ENCODE peak calls at places on chromosomes 7 and 10, in seven cellular contexts. Z, P, V, J, G, I and Q are unnamed samples.

GRCh38 chr10:102418612-102419560 is at the start of gene PSD:
- DNase-seq in Z (no peak), P (peak; percentile 10), V (peak; percentile 94), J (no peak), G (no peak), I (no peak), Q (no peak)

GRCh38 chr7:5333121-5334050 is 50.6 kb downstream of the SLC29A4 start:
- DNase-seq in Z (no peak), P (no peak), V (peak; percentile 33), J (no peak), G (no peak), I (no peak), Q (no peak)

GRCh38 chr7:12570529-12571461 is at the start of gene SCIN:
- DNase-seq in Z (peak; percentile 34), P (no peak), V (peak; percentile 73), J (peak; percentile 66), G (peak; percentile 22), I (no peak), Q (peak; percentile 56)

GRCh38 chr7:45082831-45083331 is 5.9 kb downstream of the NACAD start:
- DNase-seq in Z (no peak), P (no peak), V (peak; percentile 24), J (peak; percentile 63), G (no peak), I (peak; percentile 71), Q (no peak)

GRCh38 chr10:6595499-6595898 is 15.4 kb upstream of the PRKCQ start:
- DNase-seq in Z (no peak), P (no peak), V (no peak), J (no peak), G (no peak), I (no peak), Q (no peak)

GRCh38 chr7:128431221-128431620 is 21.4 kb upstream of the IMPDH1 start:
- DNase-seq in Z (peak; percentile 86), P (no peak), V (no peak), J (no peak), G (peak; percentile 47), I (no peak), Q (peak; percentile 55)

GRCh38 chr7:28732037-28732869 is 225.9 kb downstream of the TRIL start:
- DNase-seq in Z (peak; percentile 16), P (no peak), V (no peak), J (no peak), G (peak; percentile 64), I (no peak), Q (no peak)

GRCh38 chr7:155669717-155670505 is 25.4 kb downstream of the RBM33 start:
- DNase-seq in Z (no peak), P (no peak), V (peak; percentile 39), J (no peak), G (no peak), I (no peak), Q (no peak)

GRCh38 chr7:70383947-70384475 is 747.9 kb upstream of the GALNT17 start:
- DNase-seq in Z (no peak), P (no peak), V (no peak), J (no peak), G (no peak), I (no peak), Q (no peak)

GRCh38 chr7:30430777-30431176 is 47.8 kb downstream of the NOD1 start:
- DNase-seq in Z (no peak), P (no peak), V (peak; percentile 8), J (peak; percentile 50), G (no peak), I (no peak), Q (no peak)

GRCh38 chr10:110209399-110209925 is 2.1 kb downstream of the MXI1 start:
- DNase-seq in Z (peak; percentile 68), P (peak; percentile 66), V (no peak), J (peak; percentile 89), G (peak; percentile 60), I (peak; percentile 89), Q (no peak)

GRCh38 chr10:78657622-78658165 is 411.1 kb upstream of the ZMIZ1 start:
- DNase-seq in Z (peak; percentile 65), P (peak; percentile 37), V (peak; percentile 60), J (peak; percentile 91), G (peak; percentile 84), I (peak; percentile 83), Q (peak; percentile 88)

GRCh38 chr10:4677296-4678021 is 148.5 kb upstream of the AKR1E2 start:
- DNase-seq in Z (peak; percentile 88), P (no peak), V (no peak), J (no peak), G (no peak), I (no peak), Q (no peak)

GRCh38 chr10:17428616-17429097 is 25.7 kb downstream of the ST8SIA6 start:
- DNase-seq in Z (no peak), P (no peak), V (no peak), J (no peak), G (no peak), I (no peak), Q (no peak)

GRCh38 chr7:85125679-85126078 is 61.2 kb downstream of the SEMA3D start:
- DNase-seq in Z (no peak), P (no peak), V (peak; percentile 54), J (no peak), G (no peak), I (no peak), Q (no peak)

GRCh38 chr7:22786290-22786932 is 36.2 kb downstream of the TOMM7 start:
- DNase-seq in Z (peak; percentile 27), P (no peak), V (no peak), J (no peak), G (no peak), I (no peak), Q (no peak)

GRCh38 chr10:71244638-71245419 is 32.5 kb downstream of the UNC5B start:
- DNase-seq in Z (no peak), P (peak; percentile 70), V (peak; percentile 81), J (peak; percentile 84), G (peak; percentile 76), I (peak; percentile 88), Q (peak; percentile 39)

GRCh38 chr10:7457478-7458316 is 46.9 kb upstream of the SFMBT2 start:
- DNase-seq in Z (no peak), P (no peak), V (no peak), J (no peak), G (no peak), I (no peak), Q (no peak)

GRCh38 chr7:132352774-132353173 is 223.5 kb downstream of the PLXNA4 start:
- DNase-seq in Z (no peak), P (no peak), V (no peak), J (no peak), G (no peak), I (no peak), Q (no peak)

GRCh38 chr10:33653584-33654367 is 319.3 kb upstream of the NRP1 start:
- DNase-seq in Z (no peak), P (no peak), V (no peak), J (no peak), G (no peak), I (no peak), Q (no peak)

GRCh38 chr7:23276381-23276780 is 22.8 kb upstream of the MALSU1 start:
- DNase-seq in Z (peak; percentile 33), P (no peak), V (no peak), J (no peak), G (no peak), I (no peak), Q (no peak)

GRCh38 chr10:14355750-14356149 is 25.0 kb upstream of the FRMD4A start:
- DNase-seq in Z (no peak), P (no peak), V (no peak), J (no peak), G (no peak), I (no peak), Q (no peak)

GRCh38 chr10:14358886-14359573 is 28.3 kb upstream of the FRMD4A start:
- DNase-seq in Z (no peak), P (no peak), V (no peak), J (no peak), G (no peak), I (no peak), Q (no peak)

GRCh38 chr10:14360515-14360914 is 29.8 kb upstream of the FRMD4A start:
- DNase-seq in Z (no peak), P (no peak), V (no peak), J (no peak), G (no peak), I (no peak), Q (no peak)

GRCh38 chr10:14353291-14353913 is 22.7 kb upstream of the FRMD4A start:
- DNase-seq in Z (no peak), P (no peak), V (no peak), J (no peak), G (no peak), I (no peak), Q (no peak)

DNA sequence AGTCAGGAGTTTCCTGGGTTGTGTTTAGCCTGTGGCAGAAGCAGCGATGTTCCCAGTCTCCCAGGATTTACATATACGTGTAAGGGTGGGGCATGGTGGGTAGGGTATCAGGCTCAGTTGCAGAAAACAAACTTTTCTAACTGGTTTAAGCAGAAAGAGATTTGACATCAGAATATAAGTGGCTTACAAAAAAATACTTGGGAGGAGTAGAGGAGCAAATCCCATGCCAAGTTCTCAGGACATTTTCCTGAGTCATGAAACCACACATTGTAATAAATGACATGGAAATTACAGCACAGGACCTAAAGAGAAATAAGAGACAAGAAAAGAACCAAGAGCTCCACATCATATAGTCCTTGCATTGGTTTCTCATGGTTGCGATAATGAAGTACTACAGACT is 26.2 kb upstream of the FRMD4A start:
- DNase-seq in Z (no peak), P (no peak), V (no peak), J (no peak), G (no peak), I (no peak), Q (no peak)
- H3K27ac ChIP-seq in Z (no peak overlapping the region), P (no peak overlapping the region), V (no peak overlapping the region), J (no peak overlapping the region), G (no peak overlapping the region), I (no peak overlapping the region), Q (no peak overlapping the region)

GRCh38 chr7:66114743-66115727 is at the start of gene CRCP:
- DNase-seq in Z (peak; percentile 77), P (peak; percentile 78), V (peak; percentile 95), J (peak; percentile 91), G (peak; percentile 65), I (peak; percentile 91), Q (peak; percentile 84)
- TF ChIP-seq CTCF in Z (no peak), P (no peak), V (peak; percentile 62), J (no peak), G (peak; percentile 10), I (peak; percentile 26), Q (no peak)

GRCh38 chr7:141568227-141568626 is 17.0 kb downstream of the AGK start:
- DNase-seq in Z (no peak), P (no peak), V (no peak), J (no peak), G (no peak), I (no peak), Q (no peak)

GRCh38 chr7:141571059-141571458 is 19.8 kb downstream of the AGK start:
- DNase-seq in Z (no peak), P (no peak), V (no peak), J (no peak), G (no peak), I (no peak), Q (no peak)

GRCh38 chr7:141562972-141563371 is 11.8 kb downstream of the AGK start:
- DNase-seq in Z (no peak), P (no peak), V (no peak), J (no peak), G (no peak), I (no peak), Q (no peak)

GRCh38 chr7:141563956-141564623 is 12.9 kb downstream of the AGK start:
- DNase-seq in Z (peak; percentile 6), P (no peak), V (no peak), J (no peak), G (no peak), I (no peak), Q (no peak)

GRCh38 chr7:141567465-141567864 is 16.3 kb downstream of the AGK start:
- DNase-seq in Z (no peak), P (no peak), V (no peak), J (no peak), G (no peak), I (no peak), Q (no peak)
- TF ChIP-seq EP300 in Z (no peak), P (no peak), V (no peak), J (no peak), G (no peak), I (no peak), Q (no peak)

GRCh38 chr10:63429280-63429679 is 36.5 kb downstream of the JMJD1C start:
- DNase-seq in Z (no peak), P (no peak), V (no peak), J (no peak), G (no peak), I (no peak), Q (no peak)
- H3K27ac ChIP-seq in Z (no peak overlapping the region), P (no peak overlapping the region), V (peak overlapping the region; percentile 92), J (peak overlapping the region; percentile 17), G (peak overlapping the region; percentile 33), I (no peak overlapping the region), Q (no peak overlapping the region)